ENCODE peak calls at places on chromosome 10, in eight cellular contexts. A is heart right ventricle, M is lower lobe of right lung, J is SJSA1, S is right atrium auricular region, U is IMR-90, B is K562, O is thoracic aorta. V is an unnamed sample.

GRCh38 chr10:53013201-53013808 is 240.7 kb upstream of the MBL2 start:
- DNase-seq in A (no peak), M (no peak), J (no peak), S (no peak), U (no peak), B (no peak), O (no peak), V (no peak)

GRCh38 chr10:182441-183201 is 47.4 kb downstream of the ZMYND11 start:
- DNase-seq in A (no peak), M (no peak), J (peak; percentile 41), S (no peak), U (peak; percentile 74), B (no peak), O (no peak), V (no peak)

GRCh38 chr10:60399343-60399742 is 9.7 kb upstream of the ANK3 start:
- DNase-seq in A (no peak), M (no peak), J (no peak), S (no peak), U (no peak), B (no peak), O (no peak), V (no peak)

GRCh38 chr10:69575164-69575722 is 2.0 kb upstream of the NEUROG3 start:
- DNase-seq in A (no peak), M (no peak), J (no peak), S (no peak), U (no peak), B (no peak), O (no peak), V (no peak)

GRCh38 chr10:56231436-56231835 is 129.6 kb downstream of the ZWINT start:
- DNase-seq in A (no peak), M (no peak), J (no peak), S (no peak), U (no peak), B (no peak), O (no peak), V (no peak)

GRCh38 chr10:10044959-10045764 is 972.5 kb upstream of the CELF2 start:
- DNase-seq in A (no peak), M (no peak), J (no peak), S (no peak), U (no peak), B (no peak), O (no peak), V (no peak)

GRCh38 chr10:102120142-102120986 is at the start of gene LDB1:
- DNase-seq in A (peak; percentile 86), M (peak; percentile 84), J (peak; percentile 86), S (peak; percentile 78), U (peak; percentile 77), B (peak; percentile 82), O (peak; percentile 42), V (peak; percentile 84)

GRCh38 chr10:13658864-13659685 is 72.3 kb downstream of the PRPF18 start:
- DNase-seq in A (peak; percentile 65), M (peak; percentile 64), J (no peak), S (peak; percentile 64), U (no peak), B (no peak), O (no peak), V (peak; percentile 87)

GRCh38 chr10:91300011-91300575 is 79.6 kb downstream of the PCGF5 start:
- DNase-seq in A (no peak), M (no peak), J (no peak), S (no peak), U (no peak), B (no peak), O (no peak), V (no peak)

GRCh38 chr10:43131906-43132305 is 6.3 kb upstream of the CSGALNACT2 start:
- DNase-seq in A (no peak), M (no peak), J (no peak), S (peak; percentile 16), U (no peak), B (peak; percentile 3), O (no peak), V (no peak)

GRCh38 chr10:43132796-43133195 is 5.4 kb upstream of the CSGALNACT2 start:
- DNase-seq in A (no peak), M (no peak), J (no peak), S (peak; percentile 42), U (no peak), B (peak; percentile 3), O (no peak), V (peak; percentile 10)

GRCh38 chr10:43135064-43135463 is 3.2 kb upstream of the CSGALNACT2 start:
- DNase-seq in A (no peak), M (no peak), J (no peak), S (no peak), U (no peak), B (no peak), O (no peak), V (no peak)

GRCh38 chr10:43134126-43134905 is 3.9 kb upstream of the CSGALNACT2 start:
- DNase-seq in A (no peak), M (no peak), J (no peak), S (no peak), U (no peak), B (no peak), O (no peak), V (no peak)

GRCh38 chr10:43133196-43133808 is 4.9 kb upstream of the CSGALNACT2 start:
- DNase-seq in A (no peak), M (no peak), J (no peak), S (peak; percentile 42), U (no peak), B (no peak), O (no peak), V (no peak)
- H3K27ac ChIP-seq in A (no peak overlapping the region), M (no peak overlapping the region), J (no peak overlapping the region), S (no peak overlapping the region), U (no peak overlapping the region), B (no peak overlapping the region), O (no peak overlapping the region), V (no peak overlapping the region)

GRCh38 chr10:121527690-121528089 is 70.6 kb downstream of the FGFR2 start:
- DNase-seq in A (no peak), M (peak; percentile 62), J (no peak), S (no peak), U (peak; percentile 1), B (no peak), O (no peak), V (no peak)

GRCh38 chr10:121524138-121524817 is 74.0 kb downstream of the FGFR2 start:
- DNase-seq in A (no peak), M (no peak), J (no peak), S (no peak), U (no peak), B (no peak), O (no peak), V (no peak)

GRCh38 chr10:121526040-121526790 is 72.0 kb downstream of the FGFR2 start:
- DNase-seq in A (no peak), M (no peak), J (no peak), S (no peak), U (no peak), B (no peak), O (no peak), V (no peak)

GRCh38 chr10:121525276-121526039 is 72.8 kb downstream of the FGFR2 start:
- DNase-seq in A (no peak), M (no peak), J (no peak), S (no peak), U (no peak), B (no peak), O (no peak), V (no peak)

DNA sequence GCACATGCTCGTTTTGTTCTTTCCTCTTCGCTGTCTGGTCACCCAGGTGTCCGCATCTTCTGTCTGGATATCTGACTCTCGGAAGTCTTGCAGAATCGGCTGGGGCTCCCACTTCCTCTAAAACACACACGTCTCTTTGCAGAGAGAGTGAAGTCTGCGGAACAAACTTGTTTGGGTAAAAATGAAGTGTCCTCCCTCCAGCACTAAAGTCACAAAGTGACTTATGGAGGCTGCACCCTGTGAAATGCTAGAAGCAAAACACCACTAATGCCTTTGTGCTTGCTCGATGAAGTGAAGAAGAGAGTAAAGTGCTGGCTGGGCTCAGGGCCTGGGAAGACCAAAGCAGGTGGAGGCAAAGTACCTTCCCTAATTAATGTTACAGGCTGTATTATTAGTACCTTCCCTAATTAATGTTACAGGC is 71.4 kb downstream of the FGFR2 start:
- DNase-seq in A (no peak), M (no peak), J (no peak), S (no peak), U (no peak), B (no peak), O (no peak), V (no peak)
- H3K27me3 ChIP-seq in A (peaks cover 21% of the 10 kb centered on the region), M (no peaks in the 10 kb centered on the region), J (no peaks in the 10 kb centered on the region), S (no peaks in the 10 kb centered on the region), U (no peaks in the 10 kb centered on the region), B (peaks cover 12% of the 10 kb centered on the region), O (no peaks in the 10 kb centered on the region), V (no peaks in the 10 kb centered on the region)

GRCh38 chr10:120180160-120180559 is 276.9 kb upstream of the PLPP4 start:
- DNase-seq in A (no peak), M (no peak), J (no peak), S (no peak), U (no peak), B (no peak), O (no peak), V (no peak)

GRCh38 chr10:120184547-120185337 is 272.3 kb upstream of the PLPP4 start:
- DNase-seq in A (no peak), M (no peak), J (no peak), S (no peak), U (no peak), B (no peak), O (no peak), V (no peak)

GRCh38 chr10:120183546-120183945 is 273.5 kb upstream of the PLPP4 start:
- DNase-seq in A (no peak), M (no peak), J (no peak), S (no peak), U (no peak), B (no peak), O (no peak), V (no peak)

GRCh38 chr10:120182431-120182830 is 274.6 kb upstream of the PLPP4 start:
- DNase-seq in A (no peak), M (no peak), J (no peak), S (no peak), U (no peak), B (no peak), O (no peak), V (no peak)

DNA sequence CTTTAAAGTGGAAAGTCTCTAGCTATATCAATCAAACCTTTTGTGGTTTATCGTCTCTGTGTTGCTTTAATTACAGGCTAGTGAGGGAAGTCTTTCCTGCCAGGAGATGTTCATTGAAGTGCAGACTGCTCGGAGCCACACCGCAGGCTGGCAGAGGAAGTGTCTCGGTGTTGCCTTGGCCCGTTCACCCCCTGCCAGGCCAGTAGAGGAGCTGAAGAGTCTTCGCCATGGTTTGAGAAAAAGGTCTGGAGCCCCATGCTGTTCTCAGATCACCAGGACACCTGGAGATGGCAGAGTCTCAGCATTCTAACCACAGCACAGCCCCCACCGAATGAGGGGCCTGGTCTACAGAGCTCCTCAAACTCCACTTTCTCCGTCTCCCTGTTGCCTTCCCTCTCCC is 275.9 kb upstream of the PLPP4 start:
- DNase-seq in A (no peak), M (no peak), J (no peak), S (no peak), U (no peak), B (no peak), O (no peak), V (no peak)
- H3K4me1 ChIP-seq in A (no peaks in the 10 kb centered on the region), M (no peaks in the 10 kb centered on the region), J (no peaks in the 10 kb centered on the region), S (no peaks in the 10 kb centered on the region), U (no peaks in the 10 kb centered on the region), B (no peaks in the 10 kb centered on the region), O (no peaks in the 10 kb centered on the region), V (no peaks in the 10 kb centered on the region)

DNA sequence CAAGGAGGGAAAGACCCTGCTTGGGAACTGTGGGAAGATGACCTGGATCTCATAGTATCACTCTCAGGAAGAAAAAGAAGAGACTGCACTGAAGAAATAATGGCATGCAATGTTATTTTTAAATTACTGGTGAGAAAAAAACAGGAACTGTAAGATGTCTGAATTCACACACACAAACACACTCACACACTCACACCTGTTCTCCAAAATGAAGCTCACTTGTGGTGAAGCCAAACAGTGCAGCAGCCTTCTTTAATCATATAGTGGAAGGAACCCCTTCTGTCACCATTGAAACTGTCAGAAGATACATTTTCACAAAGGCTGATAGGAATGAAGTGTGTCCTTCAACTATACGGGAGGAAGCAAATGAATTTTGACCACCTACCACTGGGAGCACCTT is 156.5 kb upstream of the GHITM start:
- DNase-seq in A (no peak), M (no peak), J (no peak), S (no peak), U (no peak), B (no peak), O (no peak), V (no peak)
- H3K27ac ChIP-seq in A (no peak overlapping the region), M (no peak overlapping the region), J (no peak overlapping the region), S (no peak overlapping the region), U (no peak overlapping the region), B (no peak overlapping the region), O (no peak overlapping the region), V (no peak overlapping the region)

V was measured in left lung.